ENCODE peak calls at places on chromosomes 3 and 15, in eight cellular contexts. N, F, S, A, U, E, M and B are unnamed samples.

GRCh38 chr15:68843425-68844311 is 23.0 kb upstream of the ANP32A start:
- DNase-seq in N (no peak), F (peak), S (no peak), A (no peak), U (peak), E (peak), M (no peak), B (peak)

GRCh38 chr3:105353485-105354161 is 13.1 kb upstream of the ALCAM start:
- DNase-seq in N (no peak), F (peak), S (no peak), A (no peak), U (no peak), E (no peak), M (no peak), B (no peak)

GRCh38 chr15:74140445-74140761 is 10.0 kb downstream of the ISLR2 start:
- DNase-seq in N (no peak), F (no peak), S (no peak), A (no peak), U (no peak), E (no peak), M (no peak), B (no peak)

GRCh38 chr15:41482478-41482877 is 11.2 kb upstream of the ITPKA start:
- DNase-seq in N (no peak), F (no peak), S (no peak), A (no peak), U (no peak), E (no peak), M (no peak), B (no peak)

GRCh38 chr15:80970018-80970657 is 19.5 kb downstream of the MESD start:
- DNase-seq in N (peak), F (peak), S (no peak), A (peak), U (peak), E (peak), M (no peak), B (no peak)

GRCh38 chr15:33113666-33114483 is 80.6 kb downstream of the FMN1 start:
- DNase-seq in N (no peak), F (no peak), S (no peak), A (no peak), U (no peak), E (no peak), M (no peak), B (no peak)

GRCh38 chr3:30644615-30645014 is 38.2 kb downstream of the TGFBR2 start:
- DNase-seq in N (peak), F (peak), S (peak), A (no peak), U (no peak), E (peak), M (no peak), B (no peak)

GRCh38 chr15:47409601-47410000 is 307.7 kb upstream of the SEMA6D start:
- DNase-seq in N (no peak), F (peak), S (peak), A (no peak), U (no peak), E (no peak), M (no peak), B (no peak)

GRCh38 chr15:76151599-76151974 is 91.8 kb downstream of the TMEM266 start:
- DNase-seq in N (no peak), F (no peak), S (no peak), A (no peak), U (no peak), E (no peak), M (no peak), B (no peak)

GRCh38 chr3:50300681-50301254 is 1.6 kb upstream of the HYAL3 start:
- DNase-seq in N (no peak), F (no peak), S (no peak), A (no peak), U (no peak), E (no peak), M (no peak), B (no peak)

GRCh38 chr15:33440911-33441310 is 130.1 kb downstream of the RYR3 start:
- DNase-seq in N (no peak), F (no peak), S (no peak), A (no peak), U (no peak), E (no peak), M (no peak), B (no peak)

GRCh38 chr3:111676177-111677021 is 81.3 kb upstream of the ZBED2 start:
- DNase-seq in N (no peak), F (peak), S (no peak), A (no peak), U (no peak), E (no peak), M (no peak), B (no peak)

GRCh38 chr3:122245513-122246174 is 62.2 kb downstream of the CASR start:
- DNase-seq in N (no peak), F (peak), S (no peak), A (no peak), U (no peak), E (no peak), M (no peak), B (no peak)
- TF ChIP-seq CTCF in N (no peak), F (no peak), S (no peak), A (no peak), U (no peak), E (peak), M (no peak), B (peak)

DNA sequence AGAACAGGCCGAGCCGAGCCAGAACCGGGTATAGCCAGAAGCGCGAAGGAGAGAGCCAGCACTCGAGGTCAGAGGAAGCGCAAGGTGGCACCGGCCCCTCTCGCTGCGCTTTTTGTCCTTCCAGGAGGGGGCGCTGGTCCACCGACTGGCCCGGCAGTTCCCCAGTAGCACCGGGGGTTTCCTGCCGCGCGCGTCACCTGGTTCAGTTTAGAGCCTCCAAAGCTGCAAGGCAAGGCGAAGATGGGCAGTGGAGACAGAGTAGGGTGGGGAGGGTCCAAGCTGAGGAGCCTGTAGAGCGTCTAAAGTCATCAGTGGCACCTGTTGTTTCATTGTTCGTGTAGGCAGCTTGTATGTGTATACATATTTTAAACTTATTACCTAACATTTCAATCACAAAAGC is 7.6 kb upstream of the NR2E3 start:
- DNase-seq in N (no peak), F (no peak), S (no peak), A (no peak), U (no peak), E (no peak), M (no peak), B (no peak)
- TF ChIP-seq CTCF in N (peak), F (peak), S (peak), A (no peak), U (no peak), E (no peak), M (peak), B (no peak)

GRCh38 chr3:68808563-68808962 is 123.8 kb downstream of the TAFA4 start:
- DNase-seq in N (no peak), F (no peak), S (no peak), A (no peak), U (no peak), E (no peak), M (no peak), B (no peak)

DNA sequence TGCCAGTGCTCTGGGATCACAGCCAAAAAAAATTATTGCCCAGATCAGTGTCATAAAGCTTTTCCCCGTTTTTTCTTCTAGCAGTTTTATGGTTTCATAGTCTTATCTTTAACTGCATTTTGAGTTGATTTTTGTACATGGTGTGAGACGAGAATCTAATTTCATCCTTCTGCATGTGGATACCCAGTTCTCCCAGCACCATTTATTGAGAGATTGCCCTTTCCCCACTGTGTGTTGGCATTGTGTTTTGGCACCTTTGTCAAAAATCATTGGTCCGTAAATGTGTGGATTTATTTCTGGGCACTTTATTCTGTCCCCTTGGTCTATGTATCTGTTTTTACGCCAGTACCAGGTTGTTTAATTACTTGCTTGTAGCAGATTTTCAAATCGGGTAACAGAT is 122.8 kb downstream of the TAFA4 start:
- DNase-seq in N (no peak), F (no peak), S (no peak), A (no peak), U (no peak), E (no peak), M (no peak), B (no peak)
- TF ChIP-seq CTCF in N (no peak), F (no peak), S (no peak), A (no peak), U (no peak), E (no peak), M (no peak), B (no peak)

GRCh38 chr3:131549340-131549739 is 46.6 kb upstream of the MRPL3 start:
- DNase-seq in N (peak), F (no peak), S (no peak), A (no peak), U (no peak), E (no peak), M (no peak), B (no peak)
- TF ChIP-seq CTCF in N (peak), F (peak), S (peak), A (no peak), U (no peak), E (no peak), M (peak), B (no peak)

GRCh38 chr15:57015360-57015759 is 96.9 kb downstream of the TCF12 start:
- DNase-seq in N (no peak), F (no peak), S (no peak), A (no peak), U (no peak), E (no peak), M (no peak), B (no peak)

GRCh38 chr15:57018151-57018550 is 99.7 kb downstream of the TCF12 start:
- DNase-seq in N (no peak), F (no peak), S (no peak), A (no peak), U (no peak), E (no peak), M (no peak), B (no peak)

GRCh38 chr15:57019496-57020160 is 101.2 kb downstream of the TCF12 start:
- DNase-seq in N (no peak), F (peak), S (no peak), A (no peak), U (no peak), E (no peak), M (no peak), B (no peak)

GRCh38 chr15:57015897-57016296 is 97.5 kb downstream of the TCF12 start:
- DNase-seq in N (no peak), F (no peak), S (no peak), A (no peak), U (no peak), E (no peak), M (no peak), B (no peak)

DNA sequence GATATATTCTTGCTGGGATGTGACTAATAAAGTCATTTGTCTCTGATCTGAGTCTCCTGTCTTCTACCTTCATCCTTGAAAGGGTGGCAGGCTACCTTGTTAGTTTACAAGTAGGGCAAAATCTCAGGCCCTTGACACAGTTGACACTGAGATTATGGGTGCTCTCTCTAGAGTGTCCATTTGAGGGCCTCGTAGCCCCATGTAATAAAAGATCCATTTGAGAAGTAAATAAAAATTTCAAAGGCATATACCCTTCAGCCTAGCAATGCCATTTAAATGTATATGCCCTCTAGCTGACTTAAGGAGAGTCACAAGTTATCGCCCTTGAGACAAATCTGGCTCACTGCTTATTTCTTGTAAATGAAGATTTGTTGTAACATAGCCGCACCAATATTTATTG is 98.6 kb downstream of the TCF12 start:
- DNase-seq in N (no peak), F (peak), S (no peak), A (no peak), U (no peak), E (no peak), M (no peak), B (no peak)
- TF ChIP-seq CTCF in N (peak), F (peak), S (no peak), A (no peak), U (peak), E (no peak), M (peak), B (no peak)